ENCODE peak calls at places on chromosomes 3 and 15, in ten cellular contexts. One of them, this sample, is unnamed.

GRCh38 chr15:25613113-25613512 is 174.3 kb upstream of the UBE3A start:
- DNase-seq in heart right ventricle: no peak
- DNase-seq in HS-5: no peak
- DNase-seq in transverse colon: no peak
- DNase-seq in AG09319: no peak
- DNase-seq in breast epithelium: no peak
- DNase-seq in HFFc6: no peak
- DNase-seq in HCEC 1CT: no peak
- DNase-seq in astrocyte: no peak
- DNase-seq in activated naive CD8-positive, alpha-beta T cell treated with anti-CD3 and anti-CD28 coated beads, Interleukin-2, amount 10 ng/mL, durations not matched to agents 7 days and 5 days: no peak
- DNase-seq in this sample: no peak

GRCh38 chr3:32780071-32780734 is 37.6 kb upstream of the TRIM71 start:
- DNase-seq in heart right ventricle: no peak
- DNase-seq in HS-5: no peak
- DNase-seq in transverse colon: no peak
- DNase-seq in AG09319: no peak
- DNase-seq in breast epithelium: no peak
- DNase-seq in HFFc6: no peak
- DNase-seq in HCEC 1CT: no peak
- DNase-seq in astrocyte: no peak
- DNase-seq in activated naive CD8-positive, alpha-beta T cell treated with anti-CD3 and anti-CD28 coated beads, Interleukin-2, amount 10 ng/mL, durations not matched to agents 7 days and 5 days: no peak
- DNase-seq in this sample: no peak

GRCh38 chr3:42712344-42712648 is 9.7 kb upstream of the HHATL start:
- DNase-seq in heart right ventricle: no peak
- DNase-seq in HS-5: no peak
- DNase-seq in transverse colon: no peak
- DNase-seq in AG09319: no peak
- DNase-seq in breast epithelium: no peak
- DNase-seq in HFFc6: no peak
- DNase-seq in HCEC 1CT: no peak
- DNase-seq in astrocyte: no peak
- DNase-seq in activated naive CD8-positive, alpha-beta T cell treated with anti-CD3 and anti-CD28 coated beads, Interleukin-2, amount 10 ng/mL, durations not matched to agents 7 days and 5 days: no peak
- DNase-seq in this sample: no peak

GRCh38 chr3:94420941-94421340 is 358.1 kb downstream of the NSUN3 start:
- DNase-seq in heart right ventricle: no peak
- DNase-seq in HS-5: peak
- DNase-seq in transverse colon: no peak
- DNase-seq in AG09319: no peak
- DNase-seq in breast epithelium: no peak
- DNase-seq in HFFc6: no peak
- DNase-seq in HCEC 1CT: peak
- DNase-seq in astrocyte: peak
- DNase-seq in activated naive CD8-positive, alpha-beta T cell treated with anti-CD3 and anti-CD28 coated beads, Interleukin-2, amount 10 ng/mL, durations not matched to agents 7 days and 5 days: no peak
- DNase-seq in this sample: no peak

GRCh38 chr3:178646205-178646604 is 110.0 kb downstream of the KCNMB2 start:
- DNase-seq in heart right ventricle: no peak
- DNase-seq in HS-5: no peak
- DNase-seq in transverse colon: no peak
- DNase-seq in AG09319: no peak
- DNase-seq in breast epithelium: no peak
- DNase-seq in HFFc6: no peak
- DNase-seq in HCEC 1CT: no peak
- DNase-seq in astrocyte: no peak
- DNase-seq in activated naive CD8-positive, alpha-beta T cell treated with anti-CD3 and anti-CD28 coated beads, Interleukin-2, amount 10 ng/mL, durations not matched to agents 7 days and 5 days: no peak
- DNase-seq in this sample: no peak

GRCh38 chr3:137469263-137469662 is 294.9 kb upstream of the SOX14 start:
- DNase-seq in heart right ventricle: no peak
- DNase-seq in HS-5: no peak
- DNase-seq in transverse colon: no peak
- DNase-seq in AG09319: no peak
- DNase-seq in breast epithelium: no peak
- DNase-seq in HFFc6: no peak
- DNase-seq in HCEC 1CT: no peak
- DNase-seq in astrocyte: no peak
- DNase-seq in activated naive CD8-positive, alpha-beta T cell treated with anti-CD3 and anti-CD28 coated beads, Interleukin-2, amount 10 ng/mL, durations not matched to agents 7 days and 5 days: no peak
- DNase-seq in this sample: no peak

GRCh38 chr3:127069814-127070440 is 87.0 kb downstream of the PLXNA1 start:
- DNase-seq in heart right ventricle: no peak
- DNase-seq in HS-5: no peak
- DNase-seq in transverse colon: no peak
- DNase-seq in AG09319: no peak
- DNase-seq in breast epithelium: no peak
- DNase-seq in HFFc6: no peak
- DNase-seq in HCEC 1CT: no peak
- DNase-seq in astrocyte: no peak
- DNase-seq in activated naive CD8-positive, alpha-beta T cell treated with anti-CD3 and anti-CD28 coated beads, Interleukin-2, amount 10 ng/mL, durations not matched to agents 7 days and 5 days: no peak
- DNase-seq in this sample: no peak

GRCh38 chr3:112550859-112551258 is 10.9 kb downstream of the ATG3 start:
- DNase-seq in heart right ventricle: no peak
- DNase-seq in HS-5: no peak
- DNase-seq in transverse colon: no peak
- DNase-seq in AG09319: no peak
- DNase-seq in breast epithelium: no peak
- DNase-seq in HFFc6: no peak
- DNase-seq in HCEC 1CT: no peak
- DNase-seq in astrocyte: no peak
- DNase-seq in activated naive CD8-positive, alpha-beta T cell treated with anti-CD3 and anti-CD28 coated beads, Interleukin-2, amount 10 ng/mL, durations not matched to agents 7 days and 5 days: no peak
- DNase-seq in this sample: no peak

This sample was measured in trophoblast cell.